ENCODE peak calls at places on chromosomes 11 and 22, in five cellular contexts. R is astrocyte of the spinal cord, K is NCI-H1417, W is amniotic stem cell, L is hepatic stellate cell. E is an unnamed sample.
A peak's percentile ranks its signal among the peaks of the same experiment; 100 is the strongest.

GRCh38 chr11:36619502-36619901 is 21.5 kb upstream of the RAG2 start:
- DNase-seq in K (peak; percentile 52), W (no peak), L (no peak), R (peak; percentile 9), E (no peak)

GRCh38 chr22:26656896-26657851 is at the start of gene MIAT:
- DNase-seq in L (no peak), K (peak; percentile 85), R (no peak), W (no peak), E (peak; percentile 47)

GRCh38 chr11:123645576-123645975 is 8.8 kb downstream of the SCN3B start:
- DNase-seq in K (no peak), L (no peak), R (no peak), W (no peak), E (no peak)

GRCh38 chr11:21476588-21476987 is 716.3 kb upstream of the ANO5 start:
- DNase-seq in L (no peak), K (no peak), R (no peak), W (no peak), E (no peak)

GRCh38 chr11:57457643-57458023 is 2.7 kb upstream of the RTN4RL2 start:
- DNase-seq in K (no peak), L (no peak), R (no peak), W (no peak), E (no peak)

GRCh38 chr11:121105063-121105480 is 4.0 kb downstream of the TECTA start:
- DNase-seq in L (no peak), W (no peak), R (no peak), K (no peak), E (peak; percentile 8)

GRCh38 chr11:12794556-12795230 is 120.5 kb downstream of the TEAD1 start:
- DNase-seq in K (no peak), W (no peak), R (no peak), L (no peak), E (no peak)

GRCh38 chr22:24357547-24357946 is 69.9 kb upstream of the ADORA2A start:
- DNase-seq in R (no peak), W (no peak), L (no peak), K (no peak), E (no peak)

GRCh38 chr11:69686856-69687255 is 11.7 kb upstream of the LTO1 start:
- DNase-seq in K (no peak), L (no peak), R (no peak), W (no peak), E (no peak)

GRCh38 chr11:129894281-129895125 is 875 bp downstream of the NFRKB start:
- DNase-seq in W (no peak), K (no peak), L (peak; percentile 34), R (peak; percentile 12), E (peak; percentile 17)

GRCh38 chr11:109564241-109564640 is 142.3 kb downstream of the C11orf87 start:
- DNase-seq in L (no peak), R (no peak), W (no peak), K (no peak), E (no peak)

GRCh38 chr11:20337526-20338154 is 25.9 kb upstream of the HTATIP2 start:
- DNase-seq in R (peak; percentile 29), K (peak; percentile 81), W (no peak), L (peak; percentile 11), E (peak; percentile 27)

GRCh38 chr22:48757581-48757980 is 1070.1 kb downstream of the BRD1 start:
- DNase-seq in K (no peak), W (no peak), R (no peak), L (no peak), E (no peak)

GRCh38 chr22:28955817-28956216 is 72.4 kb downstream of the ZNRF3 start:
- DNase-seq in K (no peak), R (no peak), L (no peak), W (no peak), E (no peak)

GRCh38 chr11:111961389-111962300 is 24.5 kb downstream of the DIXDC1 start:
- DNase-seq in K (no peak), L (no peak), W (no peak), R (no peak), E (no peak)